ENCODE peak calls at places on chromosomes 16 and 17, in eight cellular contexts. T, S, Q, A, C, G, F and M are unnamed samples. For H3K27me3 and H3K4me1, the result is how much of the 10 kb centered on the place peaks cover.

GRCh38 chr17:2693561-2694380 is 17.8 kb downstream of the CLUH start:
- DNase-seq in F (no peak), A (no peak), S (no peak), C (peak), T (no peak), Q (no peak), G (no peak), M (peak)

GRCh38 chr16:88688013-88688778 is 1.9 kb upstream of the SNAI3 start:
- DNase-seq in T (peak), Q (no peak), S (no peak), F (peak), G (no peak), A (no peak), C (no peak), M (no peak)

GRCh38 chr17:21119247-21119944 is 7.4 kb upstream of the DHRS7B start:
- DNase-seq in Q (peak), C (peak), G (peak), T (peak), F (peak), S (peak), A (peak), M (peak)

GRCh38 chr17:64984776-64985521 is 65.7 kb upstream of the LRRC37A3 start:
- DNase-seq in F (no peak), A (no peak), S (peak), G (no peak), C (no peak), T (no peak), Q (no peak), M (no peak)

GRCh38 chr17:14048169-14048568 is 21.1 kb upstream of the COX10 start:
- DNase-seq in A (no peak), F (no peak), Q (no peak), S (no peak), G (peak), C (no peak), T (no peak), M (no peak)

GRCh38 chr16:66070140-66070887 is 296.2 kb upstream of the CDH5 start:
- DNase-seq in C (peak), S (no peak), Q (peak), F (peak), T (no peak), A (no peak), G (no peak), M (no peak)

GRCh38 chr17:28948873-28949184 is 2.5 kb downstream of the PHF12 start:
- DNase-seq in C (no peak), S (no peak), G (peak), Q (no peak), A (no peak), F (no peak), T (no peak), M (no peak)

GRCh38 chr17:39196820-39197331 is 593 bp downstream of the CACNB1 start:
- DNase-seq in Q (peak), A (peak), F (peak), C (peak), S (peak), G (peak), T (peak), M (no peak)

GRCh38 chr17:16943541-16944333 is 28.2 kb downstream of the TNFRSF13B start:
- DNase-seq in A (no peak), Q (no peak), T (peak), G (no peak), S (no peak), F (no peak), C (no peak), M (no peak)

GRCh38 chr17:69812240-69812837 is 262.7 kb upstream of the KCNJ16 start:
- DNase-seq in F (no peak), C (no peak), S (no peak), T (no peak), Q (no peak), A (no peak), G (no peak), M (no peak)

GRCh38 chr16:11719171-11719570 is 23.5 kb downstream of the TXNDC11 start:
- DNase-seq in Q (no peak), T (no peak), G (no peak), C (no peak), S (no peak), F (no peak), A (no peak), M (no peak)

GRCh38 chr17:6668219-6668618 is 16.7 kb downstream of the C17orf100 start:
- DNase-seq in S (no peak), G (no peak), Q (no peak), C (no peak), F (no peak), A (no peak), T (no peak), M (no peak)

GRCh38 chr16:75860654-75861053 is 134.4 kb upstream of the CPHXL start:
- DNase-seq in A (no peak), T (no peak), F (no peak), G (peak), Q (no peak), C (no peak), S (no peak), M (no peak)

GRCh38 chr17:46205975-46206374 is 12.7 kb upstream of the KANSL1 start:
- DNase-seq in G (no peak), S (no peak), C (no peak), A (no peak), T (no peak), Q (no peak), F (no peak), M (no peak)

GRCh38 chr16:81035975-81036750 is 521 bp downstream of the ATMIN start:
- DNase-seq in C (peak), G (peak), F (peak), T (peak), S (peak), A (peak), Q (peak), M (peak)

GRCh38 chr17:9729034-9729650 is 62.2 kb downstream of the DHRS7C start:
- DNase-seq in A (no peak), S (peak), G (peak), F (no peak), Q (no peak), C (no peak), T (no peak), M (peak)

GRCh38 chr16:66900721-66901441 is 17.8 kb downstream of the CDH16 start:
- DNase-seq in T (no peak), C (no peak), F (no peak), S (no peak), G (no peak), Q (peak), A (peak), M (no peak)

GRCh38 chr17:54172654-54173316 is 350.1 kb downstream of the KIF2B start:
- DNase-seq in A (no peak), Q (no peak), T (no peak), C (no peak), G (peak), F (no peak), S (peak), M (no peak)

GRCh38 chr16:8760021-8760420 is 37.4 kb downstream of the TMEM186 start:
- DNase-seq in A (peak), S (no peak), T (no peak), G (no peak), C (no peak), Q (no peak), F (no peak), M (no peak)

GRCh38 chr17:66548158-66548557 is 245.7 kb downstream of the PRKCA start:
- DNase-seq in G (no peak), S (peak), T (no peak), Q (no peak), A (no peak), C (no peak), F (no peak), M (no peak)

GRCh38 chr17:42518755-42519545 is 17.1 kb upstream of the NAGLU start:
- DNase-seq in T (no peak), S (no peak), C (no peak), F (no peak), G (no peak), Q (peak), A (peak), M (peak)

GRCh38 chr16:1008085-1008484 is 26.5 kb downstream of the SOX8 start:
- DNase-seq in G (no peak), A (no peak), F (no peak), T (no peak), C (no peak), S (no peak), Q (no peak), M (no peak)

GRCh38 chr16:85570735-85571562 is 42.2 kb upstream of the GSE1 start:
- DNase-seq in A (no peak), C (peak), Q (peak), S (peak), F (peak), G (no peak), T (no peak), M (no peak)

GRCh38 chr17:17855976-17856375 is 19.2 kb upstream of the SREBF1 start:
- DNase-seq in T (no peak), G (no peak), S (no peak), Q (no peak), F (no peak), A (peak), C (peak), M (no peak)

GRCh38 chr16:2056681-2057407 is 9.1 kb downstream of the TSC2 start:
- DNase-seq in A (no peak), G (peak), F (no peak), C (no peak), Q (no peak), S (no peak), T (no peak), M (no peak)

GRCh38 chr17:72477529-72477928 is 356.7 kb downstream of the SOX9 start:
- DNase-seq in S (no peak), F (no peak), Q (no peak), C (no peak), A (no peak), G (no peak), T (peak), M (no peak)

GRCh38 chr17:50905460-50905803 is 39.3 kb upstream of the TOB1 start:
- DNase-seq in S (no peak), C (no peak), Q (no peak), A (no peak), T (peak), G (peak), F (no peak), M (no peak)

GRCh38 chr17:4147751-4148310 is 4.8 kb downstream of the CYB5D2 start:
- DNase-seq in C (no peak), T (no peak), F (no peak), G (no peak), S (no peak), A (peak), Q (no peak), M (peak)

GRCh38 chr16:74758801-74759200 is 15.8 kb downstream of the FA2H start:
- DNase-seq in A (no peak), G (no peak), S (no peak), T (peak), Q (no peak), F (no peak), C (no peak), M (no peak)

GRCh38 chr16:77834600-77834963 is 46.2 kb downstream of the VAT1L start:
- DNase-seq in G (peak), C (no peak), S (no peak), Q (no peak), A (no peak), T (no peak), F (no peak), M (peak)
- H3K27me3 ChIP-seq in G (under half), C (under half), S (under half), Q (under half), A (under half), T (under half), F (under half), M (under half)

DNA sequence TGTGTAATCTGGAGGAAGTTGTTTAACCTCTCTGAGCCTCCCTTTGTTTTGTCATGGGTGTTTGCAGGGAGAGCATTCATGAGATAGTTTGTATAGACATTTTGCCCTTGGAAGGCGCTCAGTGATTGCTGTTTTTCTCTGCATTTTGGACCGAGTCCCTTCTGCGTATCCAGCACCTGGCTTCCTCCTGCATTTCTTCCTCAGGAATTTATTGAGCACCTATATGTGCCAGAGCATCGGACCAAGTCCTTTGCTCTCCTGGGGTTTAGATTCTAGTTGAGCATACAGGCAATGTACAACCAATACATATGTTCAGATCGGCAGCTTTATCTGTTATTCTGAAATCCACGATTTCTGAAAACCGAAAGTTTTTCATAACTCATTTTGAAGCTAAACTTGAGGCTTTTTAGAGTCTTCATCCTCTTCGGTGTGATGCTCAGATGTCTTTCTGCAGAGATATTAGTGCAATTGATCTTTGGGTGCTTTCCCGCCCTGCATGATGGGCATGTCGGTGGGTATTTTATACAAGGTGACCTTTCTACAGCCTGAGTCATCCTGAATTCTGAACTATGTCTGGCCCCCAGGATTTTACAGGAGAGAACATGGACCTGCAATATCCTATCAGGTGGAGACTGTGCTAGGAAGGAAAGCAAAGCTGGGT is 4.1 kb downstream of the IL4R start:
- DNase-seq in C (peak), F (no peak), A (no peak), G (no peak), T (no peak), S (no peak), Q (no peak), M (no peak)
- H3K4me1 ChIP-seq in C (half or more), F (half or more), A (under half), G (under half), T (under half), S (half or more), Q (under half), M (under half)

GRCh38 chr17:79372470-79373238 is 238.2 kb downstream of the RBFOX3 start:
- DNase-seq in F (no peak), S (no peak), T (no peak), A (no peak), C (no peak), Q (no peak), G (no peak), M (no peak)
- H3K27me3 ChIP-seq in F (under half), S (under half), T (under half), A (under half), C (under half), Q (under half), G (under half), M (half or more)

DNA sequence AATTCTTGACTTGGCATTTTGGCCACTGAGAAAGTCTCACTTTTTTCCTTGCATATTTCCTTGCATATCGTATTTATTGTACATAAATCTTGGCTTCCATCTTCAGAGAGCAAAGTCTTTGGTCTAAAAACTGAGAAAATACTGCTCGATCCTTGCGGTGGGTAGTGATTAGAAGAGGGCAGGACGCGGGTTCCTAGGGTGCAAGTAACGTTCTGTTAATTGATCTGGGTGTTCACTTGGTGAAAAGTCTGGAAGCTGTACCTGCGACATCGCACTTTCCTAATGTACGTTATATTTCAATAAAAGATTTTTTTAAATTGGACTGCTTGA is 758 bp upstream of the UBALD2 start:
- DNase-seq in Q (no peak), C (no peak), F (no peak), A (no peak), G (no peak), S (no peak), T (no peak), M (no peak)
- H3K4me1 ChIP-seq in Q (under half), C (under half), F (half or more), A (under half), G (under half), S (under half), T (half or more), M (half or more)

GRCh38 chr17:63822537-63822936 is 4.7 kb upstream of the PSMC5 start:
- DNase-seq in G (no peak), A (no peak), S (no peak), C (no peak), F (no peak), Q (no peak), T (no peak), M (no peak)

GRCh38 chr17:63823659-63824331 is 3.4 kb upstream of the PSMC5 start:
- DNase-seq in T (no peak), S (no peak), G (no peak), Q (no peak), A (peak), F (no peak), C (no peak), M (no peak)

GRCh38 chr17:63821809-63822208 is 5.4 kb upstream of the PSMC5 start:
- DNase-seq in Q (no peak), T (no peak), G (no peak), A (peak), F (no peak), C (no peak), S (no peak), M (no peak)

GRCh38 chr17:63826468-63827001 is 696 bp upstream of the PSMC5 start:
- DNase-seq in C (no peak), A (peak), G (peak), F (no peak), S (no peak), Q (no peak), T (peak), M (no peak)

GRCh38 chr17:63824362-63824761 is 2.9 kb upstream of the PSMC5 start:
- DNase-seq in T (no peak), F (no peak), C (no peak), G (no peak), Q (no peak), S (no peak), A (peak), M (no peak)
- H3K27me3 ChIP-seq in T (under half), F (under half), C (under half), G (under half), Q (under half), S (under half), A (under half), M (under half)